ENCODE peak calls at places on chromosomes 16 and 17, in four cellular contexts. O, I, K and T are unnamed samples.

GRCh38 chr16:59324462-59324861 is 590.3 kb upstream of the GOT2 start:
- DNase-seq in O (no peak), I (peak), K (no peak), T (no peak)

GRCh38 chr17:78343433-78344201 is 16.3 kb downstream of the SOCS3 start:
- DNase-seq in O (no peak), I (no peak), K (no peak), T (no peak)

GRCh38 chr17:41339571-41340169 is 11.0 kb downstream of the KRT33A start:
- DNase-seq in O (no peak), I (no peak), K (no peak), T (no peak)

GRCh38 chr17:77817953-77818352 is 140.6 kb upstream of the TNRC6C start:
- DNase-seq in O (no peak), I (no peak), K (no peak), T (no peak)

GRCh38 chr17:82287849-82288601 is 14.5 kb upstream of the CSNK1D start:
- DNase-seq in O (no peak), I (no peak), K (peak), T (peak)

GRCh38 chr16:67965668-67966548 is 2.5 kb downstream of the SLC12A4 start:
- DNase-seq in O (no peak), I (no peak), K (no peak), T (no peak)

GRCh38 chr17:28702752-28703150 is 8.9 kb downstream of the PROCA1 start:
- DNase-seq in O (no peak), I (no peak), K (no peak), T (no peak)

GRCh38 chr17:70447588-70447987 is 278.3 kb downstream of the KCNJ2 start:
- DNase-seq in O (no peak), I (no peak), K (no peak), T (no peak)

GRCh38 chr17:4120332-4120731 is 22.5 kb downstream of the ZZEF1 start:
- DNase-seq in O (no peak), I (no peak), K (no peak), T (no peak)

GRCh38 chr17:9175700-9176467 is 154.6 kb downstream of the NTN1 start:
- DNase-seq in O (no peak), I (no peak), K (no peak), T (no peak)

GRCh38 chr16:85607331-85607765 is 5.8 kb upstream of the GSE1 start:
- DNase-seq in O (peak), I (no peak), K (peak), T (no peak)

GRCh38 chr16:31466381-31466841 is 5.5 kb upstream of the TGFB1I1 start:
- DNase-seq in O (no peak), I (no peak), K (no peak), T (no peak)

GRCh38 chr17:79985951-79986391 is 49.7 kb downstream of the TBC1D16 start:
- DNase-seq in O (peak), I (no peak), K (no peak), T (no peak)

GRCh38 chr17:53462393-53462811 is 360.3 kb upstream of the KIF2B start:
- DNase-seq in O (peak), I (peak), K (peak), T (peak)

GRCh38 chr17:3657588-3657869 is 10.8 kb downstream of the TAX1BP3 start:
- DNase-seq in O (no peak), I (no peak), K (no peak), T (no peak)

GRCh38 chr17:7463368-7463846 is 16.0 kb downstream of the ZBTB4 start:
- DNase-seq in O (no peak), I (no peak), K (no peak), T (no peak)

GRCh38 chr16:27769561-27770222 is 219.7 kb downstream of the KATNIP start:
- DNase-seq in O (no peak), I (peak), K (no peak), T (no peak)

GRCh38 chr17:4500188-4500565 is 1.5 kb downstream of the SPNS2 start:
- DNase-seq in O (no peak), I (no peak), K (no peak), T (no peak)

GRCh38 chr17:57257911-57258885 is 1.9 kb downstream of the MSI2 start:
- DNase-seq in O (no peak), I (no peak), K (peak), T (no peak)

GRCh38 chr17:10646393-10646990 is 10.6 kb downstream of the MYH3 start:
- DNase-seq in O (peak), I (peak), K (peak), T (peak)

GRCh38 chr16:75064403-75065148 is 52.0 kb downstream of the LDHD start:
- DNase-seq in O (no peak), I (no peak), K (no peak), T (no peak)

GRCh38 chr16:87706278-87707000 is 59.3 kb downstream of the KLHDC4 start:
- DNase-seq in O (no peak), I (no peak), K (no peak), T (no peak)

GRCh38 chr17:49217651-49218413 is 7.3 kb downstream of the ABI3 start:
- DNase-seq in O (peak), I (no peak), K (no peak), T (no peak)

GRCh38 chr16:21222495-21223337 is 10.8 kb upstream of the ANKS4B start:
- DNase-seq in O (no peak), I (peak), K (no peak), T (peak)

GRCh38 chr16:74438492-74438979 is 17.3 kb upstream of the CLEC18B start:
- DNase-seq in O (no peak), I (no peak), K (no peak), T (no peak)

GRCh38 chr16:68235882-68236803 is at the start of gene ESRP2:
- DNase-seq in O (peak), I (no peak), K (no peak), T (no peak)

GRCh38 chr17:47980516-47980915 is 9.6 kb downstream of the CDK5RAP3 start:
- DNase-seq in O (no peak), I (no peak), K (no peak), T (no peak)

GRCh38 chr17:38550661-38551060 is 55.1 kb downstream of the SRCIN1 start:
- DNase-seq in O (no peak), I (no peak), K (peak), T (no peak)

GRCh38 chr17:44931376-44931775 is 16.1 kb upstream of the GFAP start:
- DNase-seq in O (peak), I (no peak), K (no peak), T (no peak)

GRCh38 chr16:72974142-72974769 is 73.7 kb downstream of the ZFHX3 start:
- DNase-seq in O (no peak), I (no peak), K (no peak), T (no peak)

GRCh38 chr17:64460955-64461354 is 12.0 kb downstream of the MILR1 start:
- DNase-seq in O (no peak), I (no peak), K (peak), T (no peak)

GRCh38 chr17:81221371-81221841 is 1.4 kb downstream of the CEP131 start:
- DNase-seq in O (no peak), I (no peak), K (no peak), T (no peak)

GRCh38 chr17:81222906-81223757 is at the start of gene CEP131:
- DNase-seq in O (peak), I (peak), K (peak), T (peak)

GRCh38 chr17:81222620-81222905 is 202 bp downstream of the CEP131 start:
- DNase-seq in O (no peak), I (no peak), K (no peak), T (no peak)

GRCh38 chr17:81221842-81222619 is 734 bp downstream of the CEP131 start:
- DNase-seq in O (peak), I (no peak), K (no peak), T (no peak)

GRCh38 chr17:81223758-81224122 is 975 bp upstream of the CEP131 start:
- DNase-seq in O (no peak), I (no peak), K (no peak), T (no peak)
- H3K4me3 ChIP-seq in O (no peak), I (no peak), K (no peak), T (peak)

GRCh38 chr16:521381-522210 is 5.9 kb upstream of the CAPN15 start:
- DNase-seq in O (no peak), I (no peak), K (no peak), T (no peak)
- TF ChIP-seq CTCF in O (no peak), I (peak), K (peak), T (no peak)

GRCh38 chr16:15521758-15522509 is 87.5 kb downstream of the BMERB1 start:
- DNase-seq in O (peak), I (no peak), K (peak), T (no peak)

GRCh38 chr16:15524966-15525365 is 90.6 kb downstream of the BMERB1 start:
- DNase-seq in O (no peak), I (no peak), K (no peak), T (no peak)

GRCh38 chr16:15521390-15521757 is 87.0 kb downstream of the BMERB1 start:
- DNase-seq in O (no peak), I (no peak), K (no peak), T (no peak)

GRCh38 chr16:15523939-15524338 is 89.6 kb downstream of the BMERB1 start:
- DNase-seq in O (no peak), I (no peak), K (no peak), T (no peak)

DNA sequence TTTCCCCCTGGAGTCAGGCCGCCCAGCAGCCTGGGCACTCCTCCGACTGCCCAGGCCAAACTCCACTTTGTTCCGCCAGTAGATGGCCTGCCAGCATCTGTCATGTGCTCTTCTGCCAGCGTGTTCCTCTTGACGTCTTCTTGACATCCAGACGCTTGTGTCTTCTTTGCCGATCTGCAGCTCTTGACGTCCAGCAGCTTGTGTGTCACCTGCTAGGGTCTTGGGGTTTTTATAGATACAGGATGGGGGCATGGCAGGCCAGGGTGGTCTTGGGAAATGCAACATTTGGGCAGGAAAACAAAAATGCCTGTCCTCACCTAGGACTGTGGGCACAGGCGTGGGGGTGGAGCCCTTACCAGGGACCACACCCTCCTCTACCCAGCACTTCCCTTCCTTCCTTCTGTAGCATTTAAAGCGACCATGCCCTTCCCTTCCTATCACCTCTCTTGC is 88.7 kb downstream of the BMERB1 start:
- DNase-seq in O (no peak), I (no peak), K (no peak), T (no peak)
- H3K4me3 ChIP-seq in O (no peak), I (no peak), K (no peak), T (no peak)

GRCh38 chr17:73643012-73643845 is 1.0 kb downstream of the SDK2 start:
- DNase-seq in O (peak), I (no peak), K (no peak), T (no peak)
- TF ChIP-seq CTCF in O (no peak), I (peak), K (peak), T (peak)